ENCODE peak calls at places on chromosomes 16 and 17, in seven cellular contexts. S, P, G, C, H, M and O are unnamed samples.

GRCh38 chr17:63847525-63848249 is 5.2 kb upstream of the SMARCD2 start:
- DNase-seq in S (no peak), G (no peak), P (no peak), H (no peak), C (no peak), M (no peak), O (no peak)

GRCh38 chr16:4412159-4412558 is 4.2 kb downstream of the CORO7 start:
- DNase-seq in M (no peak), G (no peak), P (no peak), S (no peak), C (no peak), H (no peak), O (no peak)

GRCh38 chr16:53053967-53054669 is 673 bp upstream of the CHD9 start:
- DNase-seq in H (peak), C (no peak), G (peak), M (peak), S (peak), P (no peak), O (peak)

GRCh38 chr17:2939714-2940351 is 123.6 kb downstream of the OR1D5 start:
- DNase-seq in G (no peak), H (no peak), P (no peak), S (no peak), C (no peak), M (no peak), O (no peak)

GRCh38 chr16:52549011-52549692 is 2.2 kb upstream of the TOX3 start:
- DNase-seq in S (peak), P (no peak), H (no peak), G (no peak), C (peak), M (no peak), O (peak)

GRCh38 chr17:51580869-51581268 is 320.5 kb downstream of the UTP18 start:
- DNase-seq in H (no peak), M (no peak), P (no peak), C (no peak), S (no peak), G (no peak), O (no peak)

GRCh38 chr17:78541488-78542237 is 35.5 kb downstream of the DNAH17 start:
- DNase-seq in H (no peak), P (no peak), M (no peak), S (no peak), G (no peak), C (no peak), O (peak)

GRCh38 chr16:77899416-77899815 is 111.1 kb downstream of the VAT1L start:
- DNase-seq in H (no peak), G (no peak), M (no peak), C (no peak), P (no peak), S (no peak), O (no peak)

GRCh38 chr17:6305613-6306360 is 129.1 kb downstream of the AIPL1 start:
- DNase-seq in H (no peak), S (no peak), P (no peak), M (no peak), C (no peak), G (no peak), O (no peak)

GRCh38 chr16:55257971-55258613 is 65.9 kb upstream of the IRX6 start:
- DNase-seq in P (peak), S (peak), M (peak), H (peak), G (peak), C (peak), O (peak)

GRCh38 chr16:87966685-87967185 is 15.5 kb downstream of the BANP start:
- DNase-seq in S (no peak), P (peak), C (no peak), M (no peak), H (no peak), G (no peak), O (no peak)

GRCh38 chr17:57442914-57443571 is 186.7 kb downstream of the MSI2 start:
- DNase-seq in S (peak), H (no peak), G (no peak), C (no peak), M (no peak), P (no peak), O (no peak)

GRCh38 chr17:31310877-31311276 is 3.0 kb downstream of the EVI2B start:
- DNase-seq in M (no peak), P (no peak), S (no peak), G (no peak), H (no peak), C (no peak), O (no peak)

GRCh38 chr16:67000384-67001158 is 12.2 kb downstream of the CES4A start:
- DNase-seq in G (peak), C (peak), S (no peak), P (peak), M (peak), H (peak), O (no peak)

GRCh38 chr17:47948706-47949196 is 7.4 kb downstream of the PNPO start:
- DNase-seq in M (no peak), C (no peak), S (no peak), P (peak), G (no peak), H (no peak), O (no peak)

GRCh38 chr16:86232496-86232895 is 277.8 kb upstream of the FOXF1 start:
- DNase-seq in H (no peak), M (no peak), P (no peak), G (no peak), S (no peak), C (no peak), O (no peak)

GRCh38 chr17:43445009-43445589 is 38.7 kb upstream of the DHX8 start:
- DNase-seq in M (no peak), P (no peak), C (no peak), G (no peak), H (no peak), S (no peak), O (no peak)

GRCh38 chr16:53091508-53092211 is 36.9 kb downstream of the CHD9 start:
- DNase-seq in S (peak), G (peak), C (peak), P (peak), M (peak), H (peak), O (peak)

GRCh38 chr16:11175850-11176341 is 80.1 kb downstream of the SOCS1 start:
- DNase-seq in P (no peak), M (no peak), G (no peak), S (no peak), H (no peak), C (no peak), O (no peak)

GRCh38 chr16:68361485-68361884 is 50.7 kb downstream of the PRMT7 start:
- DNase-seq in M (no peak), P (no peak), H (no peak), G (no peak), S (no peak), C (no peak), O (no peak)

GRCh38 chr17:39769974-39770587 is 32.3 kb downstream of the GRB7 start:
- DNase-seq in S (no peak), H (no peak), M (no peak), P (no peak), C (no peak), G (no peak), O (no peak)

GRCh38 chr16:11315499-11315898 is 29.8 kb upstream of the RMI2 start:
- DNase-seq in P (no peak), C (peak), S (peak), H (no peak), M (no peak), G (no peak), O (peak)

GRCh38 chr16:20310421-20311395 is 16.6 kb downstream of the GP2 start:
- DNase-seq in P (no peak), G (no peak), S (no peak), M (no peak), H (no peak), C (no peak), O (no peak)

GRCh38 chr17:2701161-2701995 is 10.2 kb downstream of the CLUH start:
- DNase-seq in G (no peak), C (no peak), S (no peak), P (no peak), H (no peak), M (no peak), O (no peak)

GRCh38 chr16:17572145-17572544 is 101.4 kb upstream of the XYLT1 start:
- DNase-seq in S (no peak), P (no peak), C (no peak), M (no peak), H (no peak), G (no peak), O (no peak)

GRCh38 chr16:87190288-87191240 is 126.6 kb downstream of the C16orf95 start:
- DNase-seq in S (no peak), G (no peak), P (no peak), H (no peak), C (no peak), M (no peak), O (no peak)

GRCh38 chr17:1267471-1267947 is 2.7 kb upstream of the BHLHA9 start:
- DNase-seq in M (peak), S (peak), C (peak), H (peak), G (no peak), P (no peak), O (no peak)

GRCh38 chr17:7702776-7703175 is 2.2 kb upstream of the EFNB3 start:
- DNase-seq in S (no peak), H (no peak), C (no peak), G (no peak), M (no peak), P (no peak), O (no peak)

GRCh38 chr17:7701681-7702080 is 3.3 kb upstream of the EFNB3 start:
- DNase-seq in C (no peak), S (no peak), P (no peak), H (no peak), M (no peak), G (no peak), O (no peak)

GRCh38 chr17:7705269-7706255 is 560 bp downstream of the EFNB3 start:
- DNase-seq in G (no peak), S (no peak), C (peak), P (no peak), M (no peak), H (no peak), O (no peak)

GRCh38 chr17:7704601-7705268 is at the start of gene EFNB3:
- DNase-seq in M (no peak), P (no peak), C (peak), S (peak), G (no peak), H (no peak), O (no peak)

DNA sequence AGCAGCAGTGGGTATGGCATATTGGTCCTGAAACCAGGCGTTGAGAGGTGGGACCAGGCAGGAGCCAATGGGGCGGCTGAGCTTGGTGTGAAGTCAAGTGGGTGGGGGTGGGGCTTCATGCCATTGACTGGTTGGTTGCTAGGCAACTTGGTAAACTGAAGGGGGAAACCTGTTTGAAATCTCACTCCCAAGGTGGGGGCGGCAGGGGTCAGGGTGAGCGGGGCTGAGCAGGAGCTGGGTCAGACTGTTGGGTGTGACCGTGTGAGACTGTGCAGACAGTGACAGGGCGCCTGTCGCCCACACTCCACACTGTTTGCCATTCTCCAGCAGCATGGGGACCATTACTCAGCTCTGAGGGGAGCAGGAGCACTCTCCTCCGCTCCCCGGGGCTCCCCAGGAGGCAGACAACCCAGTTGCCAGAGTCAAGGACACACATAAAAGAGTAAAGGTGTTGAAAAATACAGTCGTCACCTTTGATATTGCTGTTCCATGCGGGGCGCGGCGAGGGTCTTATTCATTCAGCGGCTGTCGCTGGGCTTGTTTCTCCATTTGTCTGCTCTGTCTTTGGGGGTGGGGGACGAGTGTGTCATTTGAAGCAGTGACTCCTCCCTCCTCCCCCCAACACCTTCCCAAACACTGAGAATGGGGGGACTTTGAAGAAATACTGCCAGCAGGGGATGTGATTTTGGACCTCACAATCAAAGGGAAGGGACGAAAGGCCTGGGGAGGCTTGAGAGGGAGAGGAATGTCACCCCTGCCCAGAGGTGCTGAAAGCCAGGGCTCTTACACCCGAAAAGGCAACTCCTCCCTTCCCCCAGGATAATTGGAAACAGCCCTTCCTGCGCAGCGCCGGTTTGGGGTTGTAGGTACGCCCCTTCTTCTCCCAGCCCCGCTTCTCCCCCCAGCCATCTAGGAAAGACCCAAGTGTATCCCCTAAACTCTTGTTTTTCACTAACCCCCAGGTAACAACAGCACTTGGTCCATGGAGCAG is 1.1 kb upstream of the EFNB3 start:
- DNase-seq in G (no peak), C (peak), M (no peak), S (peak), P (peak), H (no peak), O (peak)
- H3K4me3 ChIP-seq in G (no peak), C (peak), M (no peak), S (peak), P (no peak), H (no peak), O (no peak)

GRCh38 chr17:4908711-4909496 is 6.0 kb upstream of the CHRNE start:
- DNase-seq in G (peak), M (peak), H (peak), S (peak), C (peak), P (peak), O (peak)
- H3K27ac ChIP-seq in G (no peak), M (peak), H (peak), S (peak), C (no peak), P (peak), O (no peak)

GRCh38 chr16:50671644-50672260 is 9.4 kb downstream of the SNX20 start:
- DNase-seq in P (no peak), M (no peak), C (peak), H (no peak), S (peak), G (no peak), O (peak)
- TF ChIP-seq CTCF in P (no peak), M (no peak), C (peak), H (peak), S (peak), G (no peak), O (peak)

GRCh38 chr17:72150632-72151460 is 30.0 kb downstream of the SOX9 start:
- DNase-seq in G (no peak), S (no peak), C (peak), P (no peak), M (no peak), H (no peak), O (no peak)
- H3K4me3 ChIP-seq in G (no peak), S (no peak), C (no peak), P (no peak), M (no peak), H (no peak), O (no peak)

GRCh38 chr16:85148959-85149358 is 36.7 kb upstream of the CIBAR2 start:
- DNase-seq in H (no peak), C (no peak), M (no peak), G (no peak), P (no peak), S (no peak), O (no peak)
- H3K27ac ChIP-seq in H (no peak), C (no peak), M (peak), G (no peak), P (no peak), S (no peak), O (no peak)

GRCh38 chr17:74408262-74408661 is 23.6 kb upstream of the GPRC5C start:
- DNase-seq in H (no peak), S (peak), G (peak), P (no peak), C (no peak), M (no peak), O (peak)
- TF ChIP-seq CTCF in H (no peak), S (no peak), G (no peak), P (no peak), C (no peak), M (no peak), O (no peak)

DNA sequence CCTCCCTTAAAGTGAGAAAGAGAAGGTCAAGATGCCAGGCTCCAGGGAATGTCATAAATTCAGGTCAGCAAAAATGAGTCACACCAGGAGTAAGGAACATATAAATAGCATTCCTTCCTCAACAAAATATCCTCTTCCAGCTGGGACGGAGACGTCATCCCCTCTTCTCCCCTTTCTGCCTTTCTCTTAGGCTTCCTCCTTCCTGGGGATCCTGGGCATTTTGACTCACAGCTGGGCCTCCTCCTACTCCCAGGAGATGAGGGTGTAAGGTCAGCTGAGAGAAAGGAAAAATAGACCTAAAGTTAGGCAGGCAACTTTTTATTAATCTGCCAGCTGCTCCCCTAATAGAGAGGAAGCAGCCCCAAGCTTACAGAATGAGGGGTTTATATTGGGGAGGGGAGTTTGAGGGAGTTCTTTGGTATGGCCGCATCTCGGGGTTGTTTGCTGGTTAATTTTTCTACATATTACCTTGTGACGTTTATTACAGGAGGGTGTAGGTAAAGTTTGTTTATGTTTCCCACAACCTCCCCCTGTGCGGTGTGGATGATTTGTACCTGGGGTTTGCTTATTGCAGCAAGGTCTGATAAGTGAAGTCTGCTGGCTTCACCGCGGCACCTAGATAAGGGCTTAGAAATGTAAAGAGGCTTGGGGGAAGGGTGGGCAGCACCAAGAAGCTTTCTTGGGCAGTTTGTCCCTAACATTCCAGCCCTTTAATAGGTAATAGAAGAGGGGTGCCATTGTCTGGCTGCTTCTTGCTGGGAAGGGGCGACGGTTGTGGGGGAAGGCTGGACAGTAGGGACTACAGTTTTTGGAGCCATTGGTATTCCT is 7.1 kb upstream of the ZNF747 start:
- DNase-seq in M (peak), C (peak), H (no peak), G (no peak), S (peak), P (no peak), O (peak)
- H3K4me3 ChIP-seq in M (no peak), C (peak), H (no peak), G (no peak), S (no peak), P (no peak), O (no peak)

GRCh38 chr17:9908649-9909042 is 3.6 kb upstream of the RCVRN start:
- DNase-seq in C (no peak), G (no peak), P (no peak), S (no peak), M (no peak), H (no peak), O (no peak)
- H3K27ac ChIP-seq in C (no peak), G (no peak), P (no peak), S (no peak), M (no peak), H (no peak), O (no peak)